ENCODE peak calls at places on chromosome 9, in seven cellular contexts. R is kidney, P is lung, E is A549, O is hepatocyte, W is nephron progenitor cell, J is cardiac muscle cell. M is an unnamed sample.

GRCh38 chr9:20771721-20772120 is 87.7 kb downstream of the FOCAD start:
- DNase-seq in P (no peak), R (no peak), E (no peak), J (no peak), O (no peak), W (no peak), M (no peak)

GRCh38 chr9:128555180-128555721 is 2.9 kb downstream of the SPTAN1 start:
- DNase-seq in O (peak), E (peak), W (no peak), R (no peak), J (peak), P (peak), M (no peak)

GRCh38 chr9:14865206-14865605 is 45.0 kb downstream of the FREM1 start:
- DNase-seq in E (no peak), J (no peak), P (no peak), W (no peak), O (no peak), R (no peak), M (no peak)

GRCh38 chr9:89806371-89807100 is 201.7 kb downstream of the GADD45G start:
- DNase-seq in W (no peak), E (no peak), P (no peak), J (peak), R (no peak), O (no peak), M (no peak)

GRCh38 chr9:110659891-110660541 is 8.6 kb upstream of the MUSK start:
- DNase-seq in W (no peak), J (no peak), E (no peak), P (no peak), O (no peak), R (no peak), M (no peak)

GRCh38 chr9:86713970-86714369 is 233.3 kb downstream of the GAS1 start:
- DNase-seq in O (no peak), P (no peak), R (no peak), E (no peak), J (peak), W (no peak), M (no peak)

GRCh38 chr9:110911659-110912473 is 126.4 kb downstream of the LPAR1 start:
- DNase-seq in P (no peak), E (no peak), O (no peak), R (no peak), J (peak), W (no peak), M (no peak)

GRCh38 chr9:135119496-135120064 is 32.1 kb downstream of the OLFM1 start:
- DNase-seq in O (no peak), J (no peak), P (no peak), R (peak), E (no peak), W (no peak), M (peak)

GRCh38 chr9:96344458-96345180 is 38.9 kb downstream of the SLC35D2 start:
- DNase-seq in P (peak), E (peak), O (peak), R (no peak), W (no peak), J (peak), M (no peak)

GRCh38 chr9:135214706-135215105 is 127.2 kb downstream of the OLFM1 start:
- DNase-seq in P (no peak), R (peak), W (no peak), E (no peak), J (no peak), O (no peak), M (peak)

GRCh38 chr9:81052846-81053245 is 636.5 kb downstream of the TLE1 start:
- DNase-seq in J (peak), E (no peak), W (no peak), O (no peak), P (no peak), R (no peak), M (no peak)

GRCh38 chr9:105737205-105737604 is 42.9 kb downstream of the TMEM38B start:
- DNase-seq in R (no peak), E (no peak), P (no peak), O (no peak), J (no peak), W (no peak), M (no peak)

GRCh38 chr9:1210954-1211353 is 160.8 kb downstream of the DMRT2 start:
- DNase-seq in R (no peak), W (no peak), P (no peak), E (no peak), J (no peak), O (no peak), M (no peak)

GRCh38 chr9:112535364-112535763 is 48.7 kb downstream of the KIAA1958 start:
- DNase-seq in P (no peak), R (no peak), E (no peak), O (no peak), W (no peak), J (peak), M (no peak)

GRCh38 chr9:79325501-79325900 is 246.3 kb upstream of the TLE4 start:
- DNase-seq in R (no peak), W (no peak), J (no peak), O (no peak), P (no peak), E (no peak), M (no peak)

GRCh38 chr9:69322256-69322655 is 2.8 kb upstream of the ENTREP1 start:
- DNase-seq in P (no peak), O (no peak), J (no peak), R (no peak), E (no peak), W (no peak), M (no peak)

GRCh38 chr9:69323886-69324285 is 1.1 kb upstream of the ENTREP1 start:
- DNase-seq in R (no peak), P (no peak), E (no peak), O (no peak), J (no peak), W (no peak), M (no peak)

GRCh38 chr9:69326261-69326660 is 1.2 kb downstream of the ENTREP1 start:
- DNase-seq in O (no peak), J (no peak), R (no peak), W (no peak), P (no peak), E (no peak), M (no peak)

GRCh38 chr9:69325409-69326212 is 596 bp downstream of the ENTREP1 start:
- DNase-seq in E (peak), P (no peak), O (peak), J (no peak), R (peak), W (peak), M (no peak)

GRCh38 chr9:69324549-69325401 is at the start of gene ENTREP1:
- DNase-seq in O (peak), R (peak), P (peak), E (peak), J (peak), W (peak), M (no peak)
- TF ChIP-seq CTCF in O (no peak), R (no peak), P (no peak), E (no peak), J (no peak), W (no peak), M (peak)

GRCh38 chr9:71003346-71003745 is 118.1 kb downstream of the TRPM3 start:
- DNase-seq in O (no peak), R (no peak), W (no peak), J (peak), E (no peak), P (no peak), M (no peak)
- TF ChIP-seq CTCF in O (no peak), R (no peak), W (no peak), J (no peak), E (no peak), P (no peak), M (no peak)

DNA sequence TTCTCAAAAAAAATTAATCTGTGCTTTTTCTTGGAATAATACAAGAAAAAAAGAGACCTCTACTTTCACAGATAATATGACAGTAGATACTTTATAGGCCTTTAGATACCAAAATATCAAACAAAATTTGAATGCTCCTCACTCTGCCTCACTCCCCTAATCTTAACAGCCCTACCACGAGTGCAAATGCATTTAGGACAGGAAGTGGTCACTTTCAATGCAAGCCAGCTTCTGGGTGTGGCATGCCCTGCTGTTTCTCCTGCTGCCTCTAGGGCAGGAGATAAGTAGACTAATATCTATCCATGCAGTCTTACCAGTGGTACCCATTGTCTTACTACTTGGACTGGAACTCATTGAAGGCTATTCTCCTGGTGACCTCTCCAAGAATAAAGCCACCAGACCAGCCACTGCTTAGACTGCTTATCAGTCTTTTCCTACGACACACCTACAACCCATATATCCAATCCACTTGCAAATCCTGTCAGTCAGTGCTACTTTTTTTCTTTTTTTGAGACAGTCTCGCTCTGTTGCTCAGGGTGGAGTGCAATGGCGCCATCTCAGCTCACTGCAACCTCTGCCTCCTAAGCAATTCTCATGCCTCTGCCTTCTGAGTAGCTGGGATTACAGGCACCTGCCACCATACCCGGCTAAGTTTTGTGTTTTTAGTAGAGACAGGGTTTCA is 23.0 kb downstream of the FRRS1L start:
- DNase-seq in R (no peak), O (no peak), E (peak), J (peak), P (no peak), W (no peak), M (no peak)
- TF ChIP-seq CTCF in R (no peak), O (peak), E (no peak), J (peak), P (no peak), W (peak), M (peak)

GRCh38 chr9:88378317-88378716 is 9.9 kb upstream of the SPIN1 start:
- DNase-seq in O (peak), E (no peak), R (no peak), W (no peak), P (no peak), J (peak), M (no peak)
- TF ChIP-seq CTCF in O (no peak), E (no peak), R (no peak), W (no peak), P (no peak), J (peak), M (peak)

DNA sequence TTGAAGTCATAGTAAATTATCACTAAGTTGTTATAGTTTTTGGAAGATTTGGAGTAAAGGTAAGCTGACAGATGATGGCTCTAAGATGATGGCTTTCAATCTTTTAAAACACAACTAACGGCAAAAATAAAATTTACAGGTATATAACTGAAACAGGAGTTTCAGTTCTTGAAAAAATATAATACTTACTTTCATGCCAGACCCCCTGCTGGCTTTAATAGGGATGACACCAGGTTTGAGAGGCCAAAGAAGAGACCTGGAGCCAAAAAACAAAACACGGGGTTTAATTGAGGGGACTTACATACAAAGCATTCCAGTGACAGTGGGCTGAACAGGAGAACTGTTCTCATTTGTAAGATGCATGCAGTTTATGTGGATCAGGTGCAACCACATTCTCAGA is 301.7 kb upstream of the PCSK5 start:
- DNase-seq in J (no peak), W (no peak), P (no peak), E (no peak), O (no peak), R (no peak), M (no peak)
- TF ChIP-seq CTCF in J (no peak), W (peak), P (no peak), E (no peak), O (no peak), R (no peak), M (peak)

DNA sequence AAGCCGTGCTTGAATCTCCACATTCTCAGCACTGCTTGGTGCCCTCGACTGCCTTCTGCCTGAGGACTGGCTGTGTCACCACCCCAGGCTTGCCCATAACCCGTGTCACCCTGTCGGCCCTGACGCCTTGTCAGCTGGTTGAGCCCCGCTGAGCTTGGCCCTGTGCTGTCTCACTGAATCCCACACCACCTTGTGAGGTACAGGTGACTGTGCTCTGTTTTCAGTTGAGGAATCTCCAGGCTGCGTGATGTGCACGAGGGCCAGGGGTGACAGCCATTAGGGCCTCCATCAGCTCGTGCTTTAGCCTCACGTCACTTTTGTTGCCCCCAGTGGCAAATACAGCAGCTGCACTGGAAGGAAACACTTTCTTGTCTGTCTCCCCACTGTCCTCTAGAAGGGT is 90.7 kb downstream of the CACNA1B start:
- DNase-seq in E (peak), J (no peak), P (no peak), W (no peak), R (peak), O (peak), M (no peak)
- TF ChIP-seq CTCF in E (no peak), J (no peak), P (no peak), W (peak), R (no peak), O (no peak), M (no peak)

GRCh38 chr9:125376261-125377226 is 114.9 kb downstream of the GAPVD1 start:
- DNase-seq in W (no peak), O (no peak), R (no peak), P (no peak), J (no peak), E (no peak), M (no peak)

GRCh38 chr9:125372441-125373226 is 111.0 kb downstream of the GAPVD1 start:
- DNase-seq in E (no peak), R (no peak), O (no peak), P (no peak), W (no peak), J (no peak), M (no peak)

GRCh38 chr9:125375820-125376219 is 114.2 kb downstream of the GAPVD1 start:
- DNase-seq in W (no peak), E (no peak), P (no peak), O (no peak), R (no peak), J (no peak), M (no peak)

GRCh38 chr9:125377584-125378250 is 116.1 kb downstream of the GAPVD1 start:
- DNase-seq in P (no peak), W (no peak), J (no peak), R (no peak), O (no peak), E (no peak), M (no peak)

DNA sequence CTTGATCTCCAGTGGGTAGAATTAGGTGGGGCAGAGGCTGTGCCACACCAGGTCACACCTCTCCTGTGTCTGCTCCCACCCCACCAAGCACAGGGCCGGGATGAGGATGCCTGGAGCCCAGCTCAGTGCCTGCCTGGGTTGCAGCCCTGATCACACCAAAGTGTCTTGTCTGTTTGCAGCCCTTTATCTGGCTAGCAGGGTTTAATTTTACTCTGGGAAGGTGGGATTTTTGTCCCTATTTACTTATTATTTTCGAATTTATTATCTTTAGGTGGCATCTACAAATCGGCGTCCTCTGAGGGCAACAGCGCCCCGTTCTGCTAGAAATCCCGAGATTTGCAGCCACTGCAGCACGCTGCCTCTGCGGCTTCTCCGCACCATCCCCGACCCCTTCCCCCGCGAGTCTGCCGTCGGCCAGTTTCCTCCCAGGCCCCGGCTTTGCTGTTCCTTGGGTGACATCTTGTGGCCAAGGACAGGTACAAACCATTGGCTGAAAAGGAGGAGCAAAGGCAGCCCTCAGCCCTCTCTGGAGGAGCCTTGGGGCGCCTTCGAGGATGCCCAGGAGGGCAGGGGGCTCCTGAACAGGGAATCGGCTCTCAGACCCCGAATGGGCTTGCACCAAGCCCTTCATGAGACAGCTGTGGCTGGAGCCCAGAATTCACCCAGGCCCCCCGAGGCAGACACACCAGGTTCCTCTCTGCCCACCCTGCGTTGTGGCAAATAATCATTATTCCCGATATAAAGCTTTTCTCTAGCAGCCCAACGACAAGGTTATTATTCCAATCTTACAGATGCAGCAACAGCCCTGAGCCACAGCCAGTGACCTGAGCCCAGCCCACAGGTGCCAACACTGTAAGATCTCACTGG is 113.0 kb downstream of the GAPVD1 start:
- DNase-seq in W (peak), R (peak), E (peak), J (peak), P (peak), O (peak), M (no peak)
- TF ChIP-seq CTCF in W (peak), R (peak), E (peak), J (peak), P (peak), O (peak), M (peak)

DNA sequence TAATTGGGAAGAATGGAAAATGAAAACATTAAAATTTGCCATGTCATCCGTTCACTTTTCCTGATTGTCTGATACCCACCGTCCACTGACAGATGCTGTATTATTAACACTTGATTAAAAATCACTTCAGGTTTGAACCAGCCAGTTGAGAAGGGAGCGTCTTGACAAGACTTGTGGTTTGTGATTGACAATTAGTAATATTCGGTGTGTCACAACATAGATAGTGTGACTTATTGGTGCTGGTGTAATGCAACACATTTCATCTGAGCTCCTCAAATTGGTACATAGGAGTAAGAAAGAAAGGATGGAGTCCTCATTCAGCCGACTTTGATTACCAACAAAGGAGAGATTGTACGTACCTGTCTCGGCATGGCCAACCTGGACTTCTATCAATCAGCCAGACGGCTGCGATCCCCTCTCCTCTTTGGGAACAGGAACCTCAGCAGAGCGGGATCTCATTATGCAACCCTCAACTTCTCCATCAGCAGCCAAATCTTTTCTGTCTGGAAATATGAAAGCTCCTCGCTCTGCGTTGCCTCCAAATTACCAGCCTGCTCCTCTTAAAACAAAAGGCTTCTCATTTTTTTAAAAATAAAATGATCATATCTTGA is 211.7 kb upstream of the MVB12B start:
- DNase-seq in O (no peak), P (no peak), E (no peak), J (no peak), W (no peak), R (no peak), M (no peak)
- TF ChIP-seq CTCF in O (no peak), P (no peak), E (no peak), J (no peak), W (no peak), R (no peak), M (no peak)

GRCh38 chr9:121633144-121633714 is 18.2 kb upstream of the DAB2IP start:
- DNase-seq in E (no peak), O (no peak), R (no peak), W (no peak), P (no peak), J (no peak), M (no peak)

GRCh38 chr9:121634329-121634784 is 17.1 kb upstream of the DAB2IP start:
- DNase-seq in W (no peak), E (no peak), R (no peak), O (no peak), J (no peak), P (no peak), M (no peak)

GRCh38 chr9:121633736-121634135 is 17.7 kb upstream of the DAB2IP start:
- DNase-seq in E (no peak), R (no peak), W (no peak), O (no peak), P (no peak), J (no peak), M (no peak)

GRCh38 chr9:121635300-121635699 is 16.1 kb upstream of the DAB2IP start:
- DNase-seq in R (no peak), E (no peak), O (no peak), P (no peak), W (no peak), J (no peak), M (no peak)

DNA sequence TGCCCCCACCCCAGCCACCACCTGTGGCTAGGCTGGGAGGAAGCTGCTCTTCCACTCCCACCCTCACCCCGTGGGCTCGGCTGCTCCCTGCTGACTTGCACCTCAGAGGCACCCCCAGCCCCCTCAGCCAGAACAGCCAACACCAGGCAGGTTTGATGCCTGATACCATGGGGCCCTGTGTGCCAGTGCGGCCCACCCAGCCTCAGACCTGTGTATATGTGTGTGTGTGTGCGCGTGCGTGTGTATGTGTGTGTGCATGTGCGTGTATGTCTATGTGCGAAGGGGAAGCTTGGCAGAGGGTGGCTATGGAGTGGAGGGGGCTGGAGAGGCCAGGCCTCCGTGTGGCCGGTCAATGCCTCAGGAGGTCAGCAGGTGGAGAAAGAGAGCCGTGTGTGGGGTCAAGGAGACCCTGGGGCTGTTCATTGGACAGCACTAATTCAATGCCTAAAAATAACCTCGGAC is 16.6 kb upstream of the DAB2IP start:
- DNase-seq in W (peak), P (no peak), O (peak), E (peak), J (peak), R (no peak), M (no peak)
- TF ChIP-seq CTCF in W (peak), P (no peak), O (peak), E (peak), J (peak), R (peak), M (peak)

GRCh38 chr9:22455181-22455580 is 8.6 kb downstream of the DMRTA1 start:
- DNase-seq in J (no peak), E (no peak), W (no peak), R (no peak), P (no peak), O (no peak), M (no peak)

GRCh38 chr9:22454021-22454420 is 7.4 kb downstream of the DMRTA1 start:
- DNase-seq in R (no peak), E (no peak), W (no peak), O (peak), P (no peak), J (no peak), M (no peak)

GRCh38 chr9:22452415-22453010 is 5.9 kb downstream of the DMRTA1 start:
- DNase-seq in P (peak), E (peak), J (peak), W (peak), O (peak), R (no peak), M (no peak)

GRCh38 chr9:22463205-22463604 is 16.6 kb downstream of the DMRTA1 start:
- DNase-seq in W (no peak), P (no peak), E (no peak), R (no peak), J (no peak), O (no peak), M (no peak)

GRCh38 chr9:22457448-22457847 is 10.8 kb downstream of the DMRTA1 start:
- DNase-seq in P (no peak), E (no peak), O (no peak), R (no peak), J (no peak), W (no peak), M (no peak)
- TF ChIP-seq CTCF in P (no peak), E (no peak), O (no peak), R (no peak), J (no peak), W (no peak), M (no peak)